ENCODE peak calls at places on chromosomes 7 and 10, in six cellular contexts. H, U, N, D, Q and W are unnamed samples.
A peak's percentile ranks its signal among the peaks of the same experiment; 100 is the strongest.

GRCh38 chr7:137669706-137670105 is 177.1 kb downstream of the DGKI start:
- DNase-seq in D (no peak), N (no peak), H (peak; percentile 52), Q (peak; percentile 71), U (no peak), W (no peak)

GRCh38 chr7:110095372-110096052 is 995.4 kb upstream of the LRRN3 start:
- DNase-seq in D (no peak), H (no peak), U (no peak), Q (no peak), N (no peak), W (no peak)

GRCh38 chr7:64515781-64516180 is 47.1 kb downstream of the ZNF680 start:
- DNase-seq in U (no peak), D (no peak), H (peak; percentile 3), N (no peak), Q (peak; percentile 28), W (no peak)

GRCh38 chr10:11887381-11888227 is 64.4 kb downstream of the PROSER2 start:
- DNase-seq in H (no peak), Q (no peak), D (no peak), N (no peak), U (no peak), W (no peak)

GRCh38 chr10:126997801-126998590 is 92.8 kb downstream of the DOCK1 start:
- DNase-seq in N (no peak), Q (no peak), H (no peak), D (no peak), U (no peak), W (no peak)

GRCh38 chr7:102981451-102981850 is 68.7 kb downstream of the LRRC17 start:
- DNase-seq in Q (no peak), D (no peak), N (no peak), H (no peak), U (no peak), W (no peak)

GRCh38 chr7:78218051-78218450 is 419.5 kb downstream of the PHTF2 start:
- DNase-seq in N (no peak), U (no peak), H (no peak), D (no peak), Q (no peak), W (no peak)

GRCh38 chr7:98526059-98526458 is 91.0 kb upstream of the NPTX2 start:
- DNase-seq in N (no peak), D (no peak), U (no peak), H (no peak), Q (no peak), W (no peak)

GRCh38 chr7:12431886-12432285 is 28.2 kb upstream of the VWDE start:
- DNase-seq in H (no peak), U (no peak), D (no peak), Q (no peak), N (no peak), W (peak; percentile 22)

GRCh38 chr10:3785849-3786290 is 861 bp upstream of the KLF6 start:
- DNase-seq in D (peak; percentile 51), H (peak; percentile 69), U (no peak), N (no peak), Q (peak; percentile 37), W (peak; percentile 62)

GRCh38 chr7:47693161-47693740 is 111.3 kb upstream of the TNS3 start:
- DNase-seq in U (no peak), N (no peak), D (no peak), Q (peak; percentile 54), H (peak; percentile 24), W (no peak)

GRCh38 chr10:124153601-124153930 is 60.2 kb upstream of the CHST15 start:
- DNase-seq in Q (no peak), N (no peak), H (no peak), D (no peak), U (no peak), W (no peak)

GRCh38 chr10:96334888-96335526 is 23.8 kb downstream of the OPALIN start:
- DNase-seq in N (no peak), H (peak; percentile 81), D (peak; percentile 48), U (peak; percentile 71), Q (peak; percentile 27), W (peak; percentile 84)

GRCh38 chr10:122181901-122182799 is 88.9 kb upstream of the BTBD16 start:
- DNase-seq in D (no peak), N (no peak), H (peak; percentile 22), Q (peak; percentile 21), U (no peak), W (peak; percentile 43)

GRCh38 chr7:42198974-42199668 is 37.9 kb downstream of the GLI3 start:
- DNase-seq in H (peak; percentile 68), D (no peak), N (no peak), Q (peak; percentile 84), U (no peak), W (no peak)

GRCh38 chr10:27794157-27794556 is 48.5 kb upstream of the MKX start:
- DNase-seq in D (no peak), Q (no peak), H (no peak), N (no peak), U (no peak), W (peak; percentile 58)

GRCh38 chr7:148782757-148783456 is 84.2 kb downstream of the CUL1 start:
- DNase-seq in U (no peak), N (no peak), H (no peak), D (no peak), Q (no peak), W (peak; percentile 58)

GRCh38 chr10:17850526-17850925 is 41.4 kb downstream of the MRC1 start:
- DNase-seq in H (no peak), D (no peak), N (no peak), Q (no peak), U (no peak), W (peak; percentile 11)